ENCODE peak calls at places on chromosomes 11 and 22, in eight cellular contexts. W is breast epithelium, C is vagina, M is right lobe of liver, J is adrenal gland, T is uterus, N is endothelial cell of umbilical vein, D is transverse colon. Z is an unnamed sample.

GRCh38 chr11:1302461-1303073 is 6.9 kb downstream of the TOLLIP start:
- DNase-seq in W (no peak), C (peak), M (peak), J (no peak), T (no peak), N (no peak), D (no peak), Z (no peak)

GRCh38 chr22:50621948-50622722 is 5.8 kb downstream of the ARSA start:
- DNase-seq in W (peak), C (peak), M (no peak), J (no peak), T (no peak), N (no peak), D (peak), Z (no peak)

GRCh38 chr22:38034278-38034882 is 22.8 kb upstream of the PICK1 start:
- DNase-seq in W (peak), C (no peak), M (peak), J (peak), T (peak), N (peak), D (peak), Z (peak)

GRCh38 chr11:73147771-73148681 is 5.9 kb upstream of the FCHSD2 start:
- DNase-seq in W (no peak), C (no peak), M (peak), J (no peak), T (no peak), N (peak), D (no peak), Z (peak)

GRCh38 chr11:123654566-123655081 is at the start of gene SCN3B:
- DNase-seq in W (peak), C (no peak), M (peak), J (peak), T (peak), N (peak), D (peak), Z (peak)

GRCh38 chr11:62552931-62553838 is 6.6 kb upstream of the AHNAK start:
- DNase-seq in W (peak), C (peak), M (peak), J (peak), T (peak), N (peak), D (peak), Z (peak)

GRCh38 chr11:63845305-63845704 is 6.4 kb downstream of the MARK2 start:
- DNase-seq in W (no peak), C (no peak), M (no peak), J (peak), T (no peak), N (no peak), D (no peak), Z (peak)

GRCh38 chr11:115488945-115489344 is 15.3 kb downstream of the CADM1 start:
- DNase-seq in W (no peak), C (no peak), M (no peak), J (no peak), T (no peak), N (no peak), D (no peak), Z (no peak)

GRCh38 chr11:59767212-59767611 is 12.0 kb downstream of the STX3 start:
- DNase-seq in W (no peak), C (no peak), M (no peak), J (no peak), T (no peak), N (no peak), D (no peak), Z (no peak)

GRCh38 chr11:118908931-118909618 is 16.7 kb downstream of the BCL9L start:
- DNase-seq in W (peak), C (no peak), M (no peak), J (peak), T (peak), N (peak), D (peak), Z (no peak)

GRCh38 chr11:118605116-118605867 is 2.1 kb upstream of the PHLDB1 start:
- DNase-seq in W (no peak), C (peak), M (no peak), J (peak), T (peak), N (peak), D (peak), Z (no peak)

GRCh38 chr11:132601863-132602262 is 930.4 kb downstream of the OPCML start:
- DNase-seq in W (no peak), C (no peak), M (no peak), J (no peak), T (no peak), N (no peak), D (no peak), Z (no peak)

GRCh38 chr22:17302616-17303015 is 66.6 kb upstream of the CECR2 start:
- DNase-seq in W (no peak), C (no peak), M (no peak), J (no peak), T (no peak), N (no peak), D (no peak), Z (no peak)

GRCh38 chr11:48109046-48109666 is 107.5 kb upstream of the OR4B1 start:
- DNase-seq in W (no peak), C (no peak), M (no peak), J (no peak), T (no peak), N (peak), D (no peak), Z (peak)

GRCh38 chr22:22024440-22024839 is 41.9 kb upstream of the TOP3B start:
- DNase-seq in W (no peak), C (no peak), M (no peak), J (no peak), T (no peak), N (no peak), D (no peak), Z (no peak)

GRCh38 chr11:65817815-65818680 is 15.7 kb upstream of the SNX32 start:
- DNase-seq in W (peak), C (no peak), M (peak), J (peak), T (peak), N (peak), D (peak), Z (peak)

GRCh38 chr11:130992788-130993187 is 76.5 kb upstream of the SNX19 start:
- DNase-seq in W (no peak), C (no peak), M (no peak), J (no peak), T (no peak), N (no peak), D (no peak), Z (no peak)

GRCh38 chr22:22446527-22446926 is 62.0 kb downstream of the ZNF280B start:
- DNase-seq in W (no peak), C (no peak), M (no peak), J (no peak), T (no peak), N (no peak), D (no peak), Z (no peak)

GRCh38 chr11:113553905-113554304 is 78.7 kb upstream of the DRD2 start:
- DNase-seq in W (no peak), C (no peak), M (no peak), J (no peak), T (no peak), N (no peak), D (no peak), Z (no peak)

GRCh38 chr11:97732011-97732632 is 1288.6 kb upstream of the CNTN5 start:
- DNase-seq in W (no peak), C (no peak), M (no peak), J (no peak), T (no peak), N (no peak), D (no peak), Z (no peak)

GRCh38 chr11:67372232-67372992 is 986 bp downstream of the CLCF1 start:
- DNase-seq in W (no peak), C (no peak), M (peak), J (no peak), T (no peak), N (no peak), D (no peak), Z (no peak)

GRCh38 chr11:7524831-7525230 is 11.0 kb downstream of the PPFIBP2 start:
- DNase-seq in W (peak), C (no peak), M (no peak), J (no peak), T (no peak), N (no peak), D (peak), Z (no peak)

GRCh38 chr11:46338988-46339666 is 8.1 kb upstream of the DGKZ start:
- DNase-seq in W (no peak), C (no peak), M (no peak), J (no peak), T (no peak), N (no peak), D (no peak), Z (peak)

GRCh38 chr11:2867142-2867541 is 18.4 kb downstream of the CDKN1C start:
- DNase-seq in W (no peak), C (no peak), M (no peak), J (no peak), T (no peak), N (no peak), D (no peak), Z (no peak)

GRCh38 chr11:46260161-46260560 is 17.3 kb upstream of the CREB3L1 start:
- DNase-seq in W (no peak), C (no peak), M (no peak), J (no peak), T (no peak), N (no peak), D (no peak), Z (no peak)

GRCh38 chr22:39453765-39454378 is 2.9 kb upstream of the MGAT3 start:
- DNase-seq in W (no peak), C (no peak), M (no peak), J (no peak), T (no peak), N (no peak), D (no peak), Z (no peak)

GRCh38 chr11:11972942-11973341 is 35.5 kb downstream of the DKK3 start:
- DNase-seq in W (no peak), C (peak), M (no peak), J (no peak), T (no peak), N (no peak), D (no peak), Z (no peak)

GRCh38 chr22:50729391-50730012 is 8.5 kb upstream of the ACR start:
- DNase-seq in W (no peak), C (no peak), M (no peak), J (peak), T (peak), N (no peak), D (peak), Z (no peak)

GRCh38 chr11:27642954-27643353 is 57.3 kb downstream of the BDNF start:
- DNase-seq in W (no peak), C (no peak), M (no peak), J (no peak), T (no peak), N (no peak), D (no peak), Z (no peak)
- TF ChIP-seq POLR2A in W (no peak), C (no peak), M (no peak), J (no peak), T (no peak), N (no peak), D (no peak), Z (no peak)

GRCh38 chr22:42879371-42880021 is 22.4 kb upstream of the ARFGAP3 start:
- DNase-seq in W (no peak), C (no peak), M (no peak), J (no peak), T (no peak), N (no peak), D (no peak), Z (no peak)

GRCh38 chr22:42881298-42881697 is 24.2 kb upstream of the ARFGAP3 start:
- DNase-seq in W (no peak), C (no peak), M (peak), J (no peak), T (no peak), N (no peak), D (no peak), Z (no peak)

GRCh38 chr22:42881982-42882656 is 25.0 kb upstream of the ARFGAP3 start:
- DNase-seq in W (no peak), C (no peak), M (peak), J (peak), T (no peak), N (no peak), D (peak), Z (no peak)

GRCh38 chr22:42878561-42879305 is 21.7 kb upstream of the ARFGAP3 start:
- DNase-seq in W (no peak), C (no peak), M (no peak), J (no peak), T (no peak), N (no peak), D (no peak), Z (no peak)

GRCh38 chr22:42880815-42881214 is 23.7 kb upstream of the ARFGAP3 start:
- DNase-seq in W (no peak), C (no peak), M (no peak), J (no peak), T (no peak), N (no peak), D (no peak), Z (no peak)
- TF ChIP-seq POLR2A in W (no peak), C (no peak), M (no peak), J (no peak), T (no peak), N (no peak), D (no peak), Z (no peak)

GRCh38 chr22:46564084-46564714 is 26.8 kb upstream of the CELSR1 start:
- DNase-seq in W (no peak), C (peak), M (no peak), J (no peak), T (no peak), N (no peak), D (peak), Z (no peak)

GRCh38 chr22:46560696-46561295 is 23.4 kb upstream of the CELSR1 start:
- DNase-seq in W (no peak), C (no peak), M (no peak), J (no peak), T (no peak), N (no peak), D (no peak), Z (no peak)

GRCh38 chr22:46567471-46567870 is 30.1 kb upstream of the CELSR1 start:
- DNase-seq in W (no peak), C (no peak), M (no peak), J (no peak), T (no peak), N (no peak), D (no peak), Z (no peak)

GRCh38 chr22:46561435-46561905 is 24.1 kb upstream of the CELSR1 start:
- DNase-seq in W (no peak), C (no peak), M (no peak), J (no peak), T (no peak), N (no peak), D (no peak), Z (no peak)

DNA sequence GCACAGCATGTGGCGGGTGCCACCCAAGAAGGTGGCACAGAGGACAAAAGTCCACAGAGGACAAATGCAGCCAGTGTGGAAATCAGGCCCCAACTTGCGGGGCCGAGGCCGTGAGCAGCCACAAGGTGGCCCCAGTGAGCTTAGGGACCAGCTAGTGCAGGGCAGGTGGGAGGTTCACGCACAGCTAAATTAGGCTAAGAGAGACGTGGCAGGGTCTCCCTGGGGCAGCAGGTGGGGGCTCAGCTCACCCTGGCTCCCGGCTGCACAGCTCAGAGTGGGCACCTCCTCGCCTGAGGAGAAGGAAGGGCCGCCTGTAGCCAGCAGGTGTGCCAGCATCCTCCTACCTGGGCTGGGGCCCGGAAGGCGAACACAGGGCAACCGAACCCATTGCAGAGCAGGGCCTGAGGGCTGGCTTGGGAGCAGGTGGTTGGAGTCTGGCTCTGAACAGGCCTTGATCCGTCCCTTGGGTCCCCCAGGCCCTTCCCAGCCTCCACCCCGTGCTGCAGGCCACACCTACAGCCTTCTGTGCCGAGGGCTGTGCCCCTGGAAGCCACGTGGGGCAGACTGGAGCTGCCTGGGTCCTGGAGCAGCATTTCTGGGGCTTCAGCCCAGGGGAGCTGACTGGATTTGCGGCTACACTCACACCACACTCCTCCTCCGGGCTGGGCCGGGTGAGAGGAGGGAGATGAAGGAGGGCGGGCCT is 26.1 kb upstream of the CELSR1 start:
- DNase-seq in W (peak), C (no peak), M (peak), J (peak), T (no peak), N (peak), D (peak), Z (no peak)
- TF ChIP-seq POLR2A in W (no peak), C (no peak), M (peak), J (no peak), T (no peak), N (no peak), D (no peak), Z (no peak)

GRCh38 chr11:126347751-126348628 is 7.5 kb upstream of the ST3GAL4 start:
- DNase-seq in W (no peak), C (no peak), M (no peak), J (peak), T (no peak), N (no peak), D (no peak), Z (no peak)

GRCh38 chr11:126344291-126344970 is 11.1 kb upstream of the ST3GAL4 start:
- DNase-seq in W (no peak), C (no peak), M (no peak), J (no peak), T (no peak), N (no peak), D (no peak), Z (no peak)

GRCh38 chr11:126345283-126345682 is 10.2 kb upstream of the ST3GAL4 start:
- DNase-seq in W (no peak), C (no peak), M (peak), J (no peak), T (no peak), N (no peak), D (no peak), Z (no peak)

GRCh38 chr11:126346586-126346940 is 8.9 kb upstream of the ST3GAL4 start:
- DNase-seq in W (no peak), C (no peak), M (peak), J (no peak), T (no peak), N (no peak), D (no peak), Z (no peak)

GRCh38 chr11:126345759-126346585 is 9.5 kb upstream of the ST3GAL4 start:
- DNase-seq in W (no peak), C (no peak), M (peak), J (peak), T (peak), N (peak), D (no peak), Z (no peak)
- TF ChIP-seq POLR2A in W (no peak), C (no peak), M (no peak), J (peak), T (no peak), N (no peak), D (no peak), Z (no peak)

GRCh38 chr11:111918390-111919256 is at the start of gene C11orf52:
- DNase-seq in W (peak), C (no peak), M (peak), J (no peak), T (no peak), N (peak), D (peak), Z (no peak)
- TF ChIP-seq POLR2A in W (no peak), C (no peak), M (peak), J (no peak), T (no peak), N (no peak), D (peak), Z (no peak)

GRCh38 chr11:58576792-58577440 is 1.3 kb upstream of the LPXN start:
- DNase-seq in W (no peak), C (no peak), M (no peak), J (no peak), T (no peak), N (peak), D (no peak), Z (no peak)
- TF ChIP-seq POLR2A in W (no peak), C (no peak), M (no peak), J (no peak), T (no peak), N (no peak), D (no peak), Z (no peak)

DNA sequence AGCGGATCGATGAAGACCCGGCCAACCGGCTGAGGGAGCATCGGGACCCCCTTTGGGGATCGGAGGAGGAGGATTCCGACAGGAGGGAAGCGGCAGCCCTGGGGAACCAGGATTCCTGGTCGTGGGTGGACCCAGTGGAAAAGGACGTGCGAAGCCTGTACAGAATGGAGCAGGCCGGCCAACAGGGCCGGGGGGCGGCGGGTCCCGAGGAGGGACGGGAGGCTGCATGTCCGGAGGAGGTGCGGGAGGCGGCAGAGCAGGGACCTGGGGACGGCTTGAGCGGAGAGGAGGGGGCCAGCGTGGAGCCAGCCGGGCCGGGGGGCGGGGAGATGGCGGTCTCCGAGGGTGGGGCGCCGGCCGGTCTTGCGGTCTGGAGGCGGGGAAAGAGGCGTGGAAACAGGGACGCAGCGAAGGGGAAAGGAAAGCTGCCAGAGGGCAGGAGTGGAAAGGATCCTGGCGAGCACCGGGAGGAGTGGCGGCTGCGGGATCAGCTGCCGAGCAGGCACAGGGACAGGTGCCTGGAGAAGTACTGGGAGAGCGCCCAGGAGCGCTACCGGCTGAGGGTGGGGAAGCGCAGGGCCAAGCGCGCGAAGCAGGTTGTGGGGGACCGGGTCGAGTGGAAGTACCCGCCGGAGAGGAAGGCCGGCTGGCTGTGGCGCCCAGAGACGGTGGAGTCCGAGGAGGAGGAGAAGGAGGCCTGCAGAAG is at the start of gene ANO5:
- DNase-seq in W (peak), C (no peak), M (peak), J (peak), T (peak), N (peak), D (peak), Z (no peak)
- TF ChIP-seq POLR2A in W (no peak), C (no peak), M (peak), J (peak), T (peak), N (no peak), D (no peak), Z (no peak)

GRCh38 chr11:69649576-69649900 is 8.6 kb downstream of the CCND1 start:
- DNase-seq in W (no peak), C (no peak), M (no peak), J (no peak), T (no peak), N (no peak), D (no peak), Z (no peak)

GRCh38 chr11:69650832-69651344 is 9.9 kb downstream of the CCND1 start:
- DNase-seq in W (no peak), C (no peak), M (no peak), J (no peak), T (no peak), N (no peak), D (no peak), Z (no peak)

GRCh38 chr11:69648679-69649575 is 8.0 kb downstream of the CCND1 start:
- DNase-seq in W (no peak), C (no peak), M (peak), J (no peak), T (no peak), N (no peak), D (no peak), Z (no peak)

GRCh38 chr11:69651834-69652620 is 11.1 kb downstream of the CCND1 start:
- DNase-seq in W (no peak), C (no peak), M (peak), J (no peak), T (no peak), N (no peak), D (no peak), Z (no peak)

GRCh38 chr11:69650081-69650831 is 9.3 kb downstream of the CCND1 start:
- DNase-seq in W (peak), C (no peak), M (peak), J (no peak), T (no peak), N (no peak), D (no peak), Z (no peak)
- TF ChIP-seq POLR2A in W (no peak), C (no peak), M (no peak), J (no peak), T (no peak), N (no peak), D (no peak), Z (no peak)

Z was measured in H54.